ENCODE peak calls at places on chromosome 16, in eight cellular contexts. One of them, this sample, is unnamed.

GRCh38 chr16:88686439-88687253 is at the start of gene SNAI3:
- DNase-seq in RWPE1: peak
- DNase-seq in PC-3: peak
- DNase-seq in HL-60: peak
- DNase-seq in hepatic stellate cell: peak
- DNase-seq in transverse colon: peak
- DNase-seq in lung: peak
- DNase-seq in activated naive CD4-positive, alpha-beta T cell treated with anti-CD3 and anti-CD28 coated beads for 36 hours: peak
- DNase-seq in this sample: peak

GRCh38 chr16:9042943-9043680 is 48.3 kb upstream of the HAPSTR1 start:
- DNase-seq in RWPE1: no peak
- DNase-seq in PC-3: no peak
- DNase-seq in HL-60: no peak
- DNase-seq in hepatic stellate cell: peak
- DNase-seq in transverse colon: no peak
- DNase-seq in lung: no peak
- DNase-seq in activated naive CD4-positive, alpha-beta T cell treated with anti-CD3 and anti-CD28 coated beads for 36 hours: no peak
- DNase-seq in this sample: no peak

GRCh38 chr16:77723108-77723514 is 797 bp downstream of the NUDT7 start:
- DNase-seq in RWPE1: no peak
- DNase-seq in PC-3: no peak
- DNase-seq in HL-60: peak
- DNase-seq in hepatic stellate cell: peak
- DNase-seq in transverse colon: peak
- DNase-seq in lung: no peak
- DNase-seq in activated naive CD4-positive, alpha-beta T cell treated with anti-CD3 and anti-CD28 coated beads for 36 hours: peak
- DNase-seq in this sample: no peak

GRCh38 chr16:54285414-54286066 is 1.0 kb downstream of the IRX3 start:
- DNase-seq in RWPE1: peak
- DNase-seq in PC-3: no peak
- DNase-seq in HL-60: peak
- DNase-seq in hepatic stellate cell: no peak
- DNase-seq in transverse colon: no peak
- DNase-seq in lung: no peak
- DNase-seq in activated naive CD4-positive, alpha-beta T cell treated with anti-CD3 and anti-CD28 coated beads for 36 hours: no peak
- DNase-seq in this sample: no peak

GRCh38 chr16:75326333-75326732 is 74.9 kb upstream of the BCAR1 start:
- DNase-seq in RWPE1: no peak
- DNase-seq in PC-3: no peak
- DNase-seq in HL-60: no peak
- DNase-seq in hepatic stellate cell: no peak
- DNase-seq in transverse colon: no peak
- DNase-seq in lung: no peak
- DNase-seq in activated naive CD4-positive, alpha-beta T cell treated with anti-CD3 and anti-CD28 coated beads for 36 hours: no peak
- DNase-seq in this sample: no peak

GRCh38 chr16:67372664-67373063 is 20.6 kb downstream of the TPPP3 start:
- DNase-seq in RWPE1: peak
- DNase-seq in PC-3: peak
- DNase-seq in HL-60: peak
- DNase-seq in hepatic stellate cell: no peak
- DNase-seq in transverse colon: no peak
- DNase-seq in lung: no peak
- DNase-seq in activated naive CD4-positive, alpha-beta T cell treated with anti-CD3 and anti-CD28 coated beads for 36 hours: no peak
- DNase-seq in this sample: no peak

GRCh38 chr16:22397459-22397858 is 23.0 kb upstream of the CDR2 start:
- DNase-seq in RWPE1: no peak
- DNase-seq in PC-3: peak
- DNase-seq in HL-60: no peak
- DNase-seq in hepatic stellate cell: peak
- DNase-seq in transverse colon: no peak
- DNase-seq in lung: peak
- DNase-seq in activated naive CD4-positive, alpha-beta T cell treated with anti-CD3 and anti-CD28 coated beads for 36 hours: no peak
- DNase-seq in this sample: no peak

GRCh38 chr16:30953111-30953510 is 4.2 kb downstream of the ORAI3 start:
- DNase-seq in RWPE1: no peak
- DNase-seq in PC-3: no peak
- DNase-seq in HL-60: no peak
- DNase-seq in hepatic stellate cell: no peak
- DNase-seq in transverse colon: no peak
- DNase-seq in lung: no peak
- DNase-seq in activated naive CD4-positive, alpha-beta T cell treated with anti-CD3 and anti-CD28 coated beads for 36 hours: no peak
- DNase-seq in this sample: no peak

GRCh38 chr16:23408242-23409201 is 44.5 kb downstream of the COG7 start:
- DNase-seq in RWPE1: no peak
- DNase-seq in PC-3: peak
- DNase-seq in HL-60: no peak
- DNase-seq in hepatic stellate cell: peak
- DNase-seq in transverse colon: peak
- DNase-seq in lung: no peak
- DNase-seq in activated naive CD4-positive, alpha-beta T cell treated with anti-CD3 and anti-CD28 coated beads for 36 hours: no peak
- DNase-seq in this sample: no peak

GRCh38 chr16:82031116-82032084 is 3.7 kb upstream of the HSD17B2 start:
- DNase-seq in RWPE1: peak
- DNase-seq in PC-3: peak
- DNase-seq in HL-60: peak
- DNase-seq in hepatic stellate cell: peak
- DNase-seq in transverse colon: no peak
- DNase-seq in lung: no peak
- DNase-seq in activated naive CD4-positive, alpha-beta T cell treated with anti-CD3 and anti-CD28 coated beads for 36 hours: no peak
- DNase-seq in this sample: no peak

GRCh38 chr16:72367841-72368240 is 195.9 kb upstream of the PMFBP1 start:
- DNase-seq in RWPE1: no peak
- DNase-seq in PC-3: no peak
- DNase-seq in HL-60: no peak
- DNase-seq in hepatic stellate cell: no peak
- DNase-seq in transverse colon: no peak
- DNase-seq in lung: no peak
- DNase-seq in activated naive CD4-positive, alpha-beta T cell treated with anti-CD3 and anti-CD28 coated beads for 36 hours: no peak
- DNase-seq in this sample: no peak

GRCh38 chr16:17775061-17775460 is 304.3 kb upstream of the XYLT1 start:
- DNase-seq in RWPE1: no peak
- DNase-seq in PC-3: no peak
- DNase-seq in HL-60: no peak
- DNase-seq in hepatic stellate cell: no peak
- DNase-seq in transverse colon: no peak
- DNase-seq in lung: no peak
- DNase-seq in activated naive CD4-positive, alpha-beta T cell treated with anti-CD3 and anti-CD28 coated beads for 36 hours: no peak
- DNase-seq in this sample: no peak

This sample was measured in CD14-positive monocyte.